ENCODE peak calls at places on chromosomes 6 and 20, in five cellular contexts. T, I, Q, D and K are unnamed samples. For H3K27me3 and H3K9me3, the result is how much of the 10 kb centered on the place peaks cover.

GRCh38 chr6:123953920-123954319 is 150.3 kb downstream of the NKAIN2 start:
- DNase-seq in T (no peak), D (no peak), I (no peak), Q (no peak), K (no peak)

GRCh38 chr6:140253096-140253495 is 878.6 kb upstream of the CITED2 start:
- DNase-seq in T (peak), I (no peak), Q (no peak), D (no peak), K (no peak)

GRCh38 chr6:44668976-44669934 is 281.7 kb downstream of the CDC5L start:
- DNase-seq in I (no peak), D (peak), Q (no peak), T (no peak), K (peak)

GRCh38 chr6:128368213-128369000 is 152.0 kb downstream of the PTPRK start:
- DNase-seq in I (peak), D (no peak), Q (no peak), T (no peak), K (no peak)

GRCh38 chr6:27785297-27785696 is 126.9 kb downstream of the OR2B2 start:
- DNase-seq in T (no peak), D (no peak), Q (no peak), I (no peak), K (no peak)

GRCh38 chr6:75802366-75802765 is 53.3 kb downstream of the MYO6 start:
- DNase-seq in Q (no peak), T (no peak), I (no peak), D (no peak), K (no peak)

GRCh38 chr6:20664250-20664649 is 130.0 kb downstream of the CDKAL1 start:
- DNase-seq in T (no peak), Q (no peak), D (no peak), I (no peak), K (no peak)

GRCh38 chr6:148147431-148147830 is 195.2 kb upstream of the SASH1 start:
- DNase-seq in I (peak), T (no peak), D (no peak), Q (no peak), K (no peak)

GRCh38 chr20:36113566-36114247 is 40.8 kb upstream of the EPB41L1 start:
- DNase-seq in I (no peak), Q (no peak), T (peak), D (no peak), K (peak)

GRCh38 chr6:39330057-39330456 is 7.6 kb upstream of the KCNK16 start:
- DNase-seq in I (no peak), T (no peak), D (no peak), Q (no peak), K (no peak)

GRCh38 chr6:132490478-132491204 is 22.3 kb downstream of the STX7 start:
- DNase-seq in D (no peak), T (no peak), Q (no peak), I (peak), K (no peak)

DNA sequence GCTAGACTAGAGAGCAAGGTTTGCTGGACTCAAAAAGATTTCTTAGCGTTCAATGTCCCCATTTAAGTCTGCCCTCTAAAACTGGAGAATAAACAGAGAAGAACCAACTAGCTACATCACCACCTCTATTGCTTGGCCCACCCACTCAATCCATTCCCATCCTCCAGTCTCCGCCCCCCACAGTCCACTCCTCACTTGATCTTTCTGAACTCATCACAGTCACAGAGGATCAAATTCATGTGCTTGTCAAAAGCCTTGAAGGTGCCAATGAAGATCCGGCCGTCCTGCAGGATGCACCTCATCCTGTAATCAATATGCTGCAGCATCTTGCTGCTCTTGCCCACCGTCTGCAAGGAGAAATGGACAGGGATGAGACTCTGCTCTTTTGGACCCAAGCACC is 3.2 kb downstream of the SNRPB start:
- DNase-seq in Q (no peak), T (no peak), I (no peak), D (no peak), K (no peak)
- H3K4me3 ChIP-seq in Q (no peak), T (no peak), I (no peak), D (no peak), K (no peak)

DNA sequence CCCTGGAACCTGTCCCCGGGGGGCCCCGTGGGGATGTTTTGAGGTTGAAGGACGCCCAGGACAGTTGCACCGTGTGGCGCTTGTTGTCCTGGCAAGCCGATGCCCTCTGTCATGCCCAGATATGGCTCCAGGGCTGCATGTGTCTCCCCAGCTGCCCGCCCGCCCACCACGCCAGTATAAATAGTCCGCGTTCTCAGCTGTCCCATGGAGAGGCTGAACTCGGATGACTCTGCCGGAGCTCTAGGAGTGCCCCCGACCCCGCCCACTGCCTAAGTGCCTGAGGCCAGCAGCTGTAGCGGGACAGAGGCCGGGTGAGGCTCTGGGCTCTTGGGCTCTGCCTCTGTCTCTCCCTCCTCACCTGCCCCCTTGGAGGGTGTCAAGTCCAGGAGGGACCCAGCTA is 83.0 kb upstream of the GATA5 start:
- DNase-seq in I (no peak), Q (no peak), T (no peak), D (no peak), K (peak)
- H3K27me3 ChIP-seq in I (under half), Q (under half), T (under half), D (under half), K (under half)

GRCh38 chr20:41600926-41601631 is 17.1 kb downstream of the CHD6 start:
- DNase-seq in D (no peak), T (no peak), Q (no peak), I (no peak), K (no peak)
- H3K9me3 ChIP-seq in D (under half), T (under half), Q (under half), I (under half), K (under half)

DNA sequence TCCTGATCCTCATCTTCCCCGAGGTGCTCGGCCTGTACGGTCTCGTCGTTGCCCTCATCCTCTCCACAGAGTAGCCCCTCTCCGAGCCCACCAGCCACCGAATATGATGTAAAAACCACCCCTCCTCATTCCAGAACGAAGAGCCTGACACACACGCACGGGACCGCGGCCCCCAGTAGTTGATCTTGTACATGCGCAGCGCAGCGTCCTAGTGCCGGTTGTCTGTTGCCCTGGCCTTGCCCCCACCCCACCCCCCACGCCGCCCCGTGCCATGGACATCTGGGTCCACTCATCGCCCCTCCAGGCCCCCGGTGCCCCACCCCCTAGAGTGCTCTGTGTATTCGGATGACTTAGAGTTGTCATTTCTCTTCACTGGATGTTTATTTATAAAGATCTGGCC is 5.2 kb upstream of the PRPH2 start:
- DNase-seq in Q (peak), I (no peak), D (peak), T (peak), K (no peak)
- H3K4me3 ChIP-seq in Q (no peak), I (peak), D (peak), T (no peak), K (no peak)

GRCh38 chr20:48394415-48395081 is 433.3 kb downstream of the PREX1 start:
- DNase-seq in Q (no peak), D (no peak), I (no peak), T (no peak), K (no peak)
- H3K27me3 ChIP-seq in Q (under half), D (under half), I (under half), T (under half), K (under half)

DNA sequence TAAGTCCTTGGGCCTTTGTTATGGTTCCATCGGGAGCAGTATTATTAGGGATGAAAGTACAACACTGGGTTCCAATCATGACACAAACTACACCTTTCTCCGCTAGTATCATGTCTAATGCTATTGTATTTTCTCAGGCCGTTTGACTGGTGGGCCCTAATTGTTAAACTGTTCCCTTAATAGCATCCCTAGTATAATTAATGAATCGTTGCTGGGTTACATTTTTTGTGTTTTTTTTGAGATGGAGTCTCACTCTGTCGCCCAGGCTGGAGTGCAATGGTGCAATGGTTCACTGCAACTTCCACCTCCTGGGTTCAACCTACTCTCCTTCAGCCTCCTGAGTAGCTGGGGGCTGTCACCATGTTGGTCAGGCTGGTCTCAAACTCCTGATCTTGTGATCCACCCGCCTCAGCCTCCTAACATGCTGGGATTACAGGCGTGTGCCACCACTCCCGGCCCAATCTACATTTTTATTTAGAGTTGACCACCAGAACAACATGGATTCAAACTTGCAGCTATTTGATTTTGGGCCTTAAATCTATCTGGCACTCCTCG is 4.1 kb upstream of the ZNFX1 start:
- DNase-seq in I (no peak), D (no peak), Q (no peak), T (no peak), K (no peak)
- H3K9me3 ChIP-seq in I (under half), D (under half), Q (under half), T (under half), K (under half)

GRCh38 chr20:50726955-50727791 is 4.2 kb upstream of the PARD6B start:
- DNase-seq in T (no peak), D (no peak), Q (no peak), I (no peak), K (no peak)

GRCh38 chr20:50729925-50730764 is 1.2 kb upstream of the PARD6B start:
- DNase-seq in D (peak), I (no peak), T (peak), Q (no peak), K (no peak)

GRCh38 chr20:50728981-50729874 is 2.2 kb upstream of the PARD6B start:
- DNase-seq in D (peak), Q (no peak), I (no peak), T (no peak), K (no peak)

GRCh38 chr20:50727792-50728485 is 3.4 kb upstream of the PARD6B start:
- DNase-seq in I (no peak), T (no peak), Q (no peak), D (no peak), K (no peak)

GRCh38 chr20:50728486-50728980 is 2.8 kb upstream of the PARD6B start:
- DNase-seq in I (no peak), T (no peak), D (no peak), Q (no peak), K (no peak)
- H3K4me3 ChIP-seq in I (no peak), T (no peak), D (no peak), Q (no peak), K (no peak)

GRCh38 chr6:170250981-170251775 is 39.7 kb downstream of the DLL1 start:
- DNase-seq in I (no peak), Q (no peak), D (no peak), T (no peak), K (no peak)
- H3K27me3 ChIP-seq in I (under half), Q (under half), D (under half), T (under half), K (under half)